ENCODE peak calls at places on chromosome 17, in eight cellular contexts. E is endothelial cell; T is endodermal cell; Q is stimulated activated CD8-positive, alpha-beta memory T cell treated with anti-CD3 and anti-CD28 coated beads, Interleukin-15, amount 100 ng/mL, for 24 hours; I is T-helper 2 cell; K is NCI-H1105; M is CD8-positive, alpha-beta memory T cell; S is DMS153. V is an unnamed sample.

GRCh38 chr17:8220783-8221662 is 10.6 kb upstream of the AURKB start:
- DNase-seq in S (peak), Q (peak), E (peak), I (peak), T (peak), K (peak), M (peak), V (peak)

GRCh38 chr17:4881761-4882555 is 17.4 kb upstream of the C17orf107 start:
- DNase-seq in K (peak), E (peak), T (peak), M (peak), Q (no peak), I (peak), S (no peak), V (peak)

GRCh38 chr17:72407336-72408121 is 286.7 kb downstream of the SOX9 start:
- DNase-seq in T (peak), Q (no peak), S (peak), I (no peak), E (no peak), M (no peak), K (peak), V (no peak)

GRCh38 chr17:52681486-52681885 is 523.0 kb upstream of the CA10 start:
- DNase-seq in S (peak), I (no peak), Q (no peak), M (no peak), K (no peak), E (no peak), T (no peak), V (no peak)

GRCh38 chr17:74840989-74841666 is 18.6 kb downstream of the GRIN2C start:
- DNase-seq in E (no peak), T (peak), S (no peak), M (no peak), Q (no peak), K (no peak), I (no peak), V (no peak)

GRCh38 chr17:58965221-58965620 is 141.5 kb downstream of the TRIM37 start:
- DNase-seq in E (no peak), K (no peak), Q (no peak), S (no peak), M (no peak), I (no peak), T (no peak), V (no peak)

GRCh38 chr17:41547378-41547841 is 19.3 kb upstream of the KRT19 start:
- DNase-seq in E (no peak), T (peak), Q (no peak), S (peak), M (no peak), K (no peak), I (no peak), V (no peak)

GRCh38 chr17:73644145-73645049 is at the start of gene SDK2:
- DNase-seq in S (no peak), K (no peak), E (peak), Q (no peak), M (no peak), T (peak), I (no peak), V (no peak)

GRCh38 chr17:4497101-4497824 is 1.4 kb upstream of the SPNS2 start:
- DNase-seq in M (no peak), E (no peak), Q (no peak), T (no peak), S (no peak), I (no peak), K (no peak), V (no peak)

GRCh38 chr17:50447870-50448573 is 20.7 kb downstream of the CHAD start:
- DNase-seq in Q (no peak), M (no peak), S (peak), K (no peak), I (no peak), E (no peak), T (no peak), V (no peak)

GRCh38 chr17:29110372-29110757 is 67.4 kb downstream of the PIPOX start:
- DNase-seq in M (no peak), S (no peak), E (no peak), Q (no peak), K (no peak), I (no peak), T (no peak), V (no peak)

GRCh38 chr17:45942284-45942683 is 47.9 kb downstream of the MAPT start:
- DNase-seq in E (no peak), S (no peak), T (no peak), M (no peak), K (no peak), I (no peak), Q (no peak), V (no peak)

GRCh38 chr17:58328195-58329034 is at the start of gene TSPOAP1:
- DNase-seq in M (peak), K (no peak), E (no peak), I (peak), S (no peak), T (peak), Q (no peak), V (peak)

GRCh38 chr17:43698678-43699437 is 37.1 kb upstream of the MEOX1 start:
- DNase-seq in Q (no peak), M (no peak), I (no peak), E (no peak), T (no peak), S (no peak), K (no peak), V (no peak)

GRCh38 chr17:10805911-10806310 is 2.0 kb upstream of the TMEM238L start:
- DNase-seq in S (no peak), K (no peak), E (no peak), M (no peak), Q (no peak), I (no peak), T (no peak), V (no peak)

GRCh38 chr17:41812176-41813038 is at the start of gene FKBP10:
- DNase-seq in I (peak), S (peak), Q (peak), E (peak), T (peak), K (peak), M (peak), V (peak)

GRCh38 chr17:78573955-78574354 is 3.2 kb downstream of the DNAH17 start:
- DNase-seq in M (no peak), E (no peak), Q (no peak), T (no peak), I (no peak), K (no peak), S (peak), V (peak)

GRCh38 chr17:77572851-77573250 is 385.7 kb upstream of the TNRC6C start:
- DNase-seq in K (no peak), E (no peak), Q (no peak), M (no peak), T (peak), S (peak), I (no peak), V (no peak)

GRCh38 chr17:73470369-73470768 is 158.6 kb upstream of the CDC42EP4 start:
- DNase-seq in Q (no peak), M (no peak), S (no peak), T (no peak), I (no peak), E (no peak), K (no peak), V (no peak)

GRCh38 chr17:74383140-74383539 is 15.8 kb downstream of the GPR142 start:
- DNase-seq in Q (no peak), K (no peak), T (no peak), M (no peak), I (no peak), E (no peak), S (no peak), V (no peak)

GRCh38 chr17:64739316-64740058 is 77.4 kb upstream of the SMURF2 start:
- DNase-seq in I (no peak), M (no peak), S (no peak), K (no peak), E (peak), T (peak), Q (no peak), V (no peak)

GRCh38 chr17:2929881-2930533 is 133.4 kb downstream of the OR1D5 start:
- DNase-seq in E (peak), K (no peak), T (peak), I (no peak), M (no peak), S (no peak), Q (no peak), V (no peak)

GRCh38 chr17:16287563-16288027 is 65.7 kb downstream of the CENPV start:
- DNase-seq in M (peak), Q (no peak), E (no peak), S (no peak), I (no peak), K (no peak), T (no peak), V (no peak)

GRCh38 chr17:79841369-79842135 is 2.3 kb upstream of the CBX4 start:
- DNase-seq in M (no peak), T (peak), I (no peak), K (no peak), E (no peak), Q (no peak), S (no peak), V (no peak)

GRCh38 chr17:39579318-39580081 is 28.2 kb downstream of the NEUROD2 start:
- DNase-seq in T (peak), E (no peak), M (no peak), K (no peak), S (no peak), Q (no peak), I (no peak), V (no peak)

GRCh38 chr17:48550313-48551205 is 5.7 kb upstream of the HOXB2 start:
- DNase-seq in T (peak), I (no peak), K (peak), M (no peak), E (no peak), Q (no peak), S (no peak), V (no peak)

GRCh38 chr17:34617398-34617797 is 38.0 kb downstream of the TMEM132E start:
- DNase-seq in K (no peak), T (no peak), Q (no peak), M (no peak), I (no peak), S (no peak), E (no peak), V (no peak)

GRCh38 chr17:82367724-82368524 is 3.6 kb upstream of the UTS2R start:
- DNase-seq in T (peak), Q (no peak), E (no peak), I (no peak), K (no peak), S (peak), M (no peak), V (no peak)

GRCh38 chr17:416293-417206 is 63.9 kb upstream of the RPH3AL start:
- DNase-seq in Q (no peak), K (no peak), I (peak), M (peak), T (no peak), S (no peak), E (no peak), V (peak)

GRCh38 chr17:7977039-7977438 is 25.4 kb upstream of the GUCY2D start:
- DNase-seq in E (no peak), S (no peak), K (no peak), T (peak), I (no peak), Q (no peak), M (no peak), V (no peak)

GRCh38 chr17:8188408-8188839 is 1.6 kb downstream of the BORCS6 start:
- DNase-seq in I (no peak), K (no peak), M (no peak), T (no peak), Q (no peak), E (no peak), S (no peak), V (no peak)

GRCh38 chr17:68019336-68019674 is 16.2 kb upstream of the KPNA2 start:
- DNase-seq in I (no peak), K (no peak), M (no peak), S (no peak), Q (no peak), E (no peak), T (no peak), V (no peak)

GRCh38 chr17:48646183-48647102 is 20.3 kb upstream of the HOXB9 start:
- DNase-seq in S (no peak), M (peak), K (peak), E (no peak), I (no peak), T (peak), Q (no peak), V (no peak)

GRCh38 chr17:28317965-28318758 is 838 bp upstream of the TMEM97 start:
- DNase-seq in E (peak), I (no peak), Q (no peak), M (no peak), T (peak), K (no peak), S (no peak), V (no peak)

GRCh38 chr17:1455291-1455747 is 713 bp downstream of the CRK start:
- DNase-seq in M (no peak), K (peak), T (peak), Q (no peak), I (no peak), S (peak), E (peak), V (peak)

GRCh38 chr17:40431231-40431602 is 12.0 kb upstream of the IGFBP4 start:
- DNase-seq in M (no peak), S (no peak), Q (no peak), I (no peak), K (no peak), T (no peak), E (no peak), V (no peak)

V was measured in T-helper 1 cell.